ENCODE peak calls at places on chromosome 13, in eight cellular contexts. V is neural progenitor cell; N is tibial artery; K is cardiac muscle cell; M is transverse colon; C is DND-41; L is CD8-positive, alpha-beta T cell; D is heart right ventricle. S is an unnamed sample. For H3K4me1, the result is how much of the 10 kb centered on the place peaks cover.

GRCh38 chr13:80727321-80727975 is 386.5 kb upstream of the SPRY2 start:
- DNase-seq in V (no peak), N (no peak), K (no peak), M (no peak), C (no peak), L (no peak), D (no peak), S (no peak)

GRCh38 chr13:65600702-65601101 is 1629.4 kb downstream of the PCDH9 start:
- DNase-seq in V (no peak), N (no peak), K (no peak), M (no peak), C (no peak), L (no peak), D (no peak), S (no peak)

GRCh38 chr13:75485286-75486062 is 3.5 kb upstream of the TBC1D4 start:
- DNase-seq in V (no peak), N (no peak), K (no peak), M (no peak), C (no peak), L (no peak), D (no peak), S (no peak)

GRCh38 chr13:114154476-114154875 is 22.1 kb upstream of the RASA3 start:
- DNase-seq in V (no peak), N (peak), K (no peak), M (no peak), C (peak), L (peak), D (no peak), S (no peak)

GRCh38 chr13:27920677-27921420 is 1.0 kb downstream of the PDX1 start:
- DNase-seq in V (peak), N (no peak), K (peak), M (no peak), C (no peak), L (no peak), D (no peak), S (no peak)

GRCh38 chr13:34161829-34162544 is 344.0 kb downstream of the RFC3 start:
- DNase-seq in V (peak), N (no peak), K (peak), M (no peak), C (no peak), L (no peak), D (no peak), S (no peak)

GRCh38 chr13:43157796-43158195 is 134.4 kb downstream of the DNAJC15 start:
- DNase-seq in V (no peak), N (no peak), K (no peak), M (no peak), C (no peak), L (no peak), D (no peak), S (no peak)

GRCh38 chr13:72195044-72195704 is 328.2 kb upstream of the DACH1 start:
- DNase-seq in V (no peak), N (no peak), K (no peak), M (no peak), C (no peak), L (no peak), D (no peak), S (no peak)

GRCh38 chr13:30421093-30422055 is 919 bp upstream of the UBE2L5 start:
- DNase-seq in V (peak), N (peak), K (peak), M (peak), C (peak), L (peak), D (peak), S (peak)

GRCh38 chr13:39765801-39766463 is 110.5 kb downstream of the COG6 start:
- DNase-seq in V (peak), N (no peak), K (no peak), M (peak), C (peak), L (no peak), D (peak), S (no peak)

GRCh38 chr13:74250738-74251190 is 116.6 kb upstream of the KLF12 start:
- DNase-seq in V (no peak), N (no peak), K (no peak), M (no peak), C (no peak), L (no peak), D (no peak), S (no peak)

GRCh38 chr13:35859981-35860380 is 271.2 kb downstream of the DCLK1 start:
- DNase-seq in V (no peak), N (no peak), K (no peak), M (no peak), C (no peak), L (no peak), D (no peak), S (no peak)

GRCh38 chr13:74052402-74052928 is 81.7 kb downstream of the KLF12 start:
- DNase-seq in V (no peak), N (peak), K (no peak), M (no peak), C (no peak), L (no peak), D (no peak), S (no peak)

GRCh38 chr13:103557878-103558277 is 491.7 kb upstream of the SLC10A2 start:
- DNase-seq in V (no peak), N (no peak), K (no peak), M (no peak), C (no peak), L (no peak), D (no peak), S (no peak)

GRCh38 chr13:49454388-49455015 is 10.4 kb downstream of the SETDB2 start:
- DNase-seq in V (no peak), N (no peak), K (no peak), M (no peak), C (no peak), L (no peak), D (no peak), S (no peak)

GRCh38 chr13:112710855-112711527 is 21.2 kb downstream of the ATP11A start:
- DNase-seq in V (no peak), N (peak), K (no peak), M (peak), C (no peak), L (no peak), D (no peak), S (no peak)

GRCh38 chr13:101611491-101612475 is 159.3 kb downstream of the ITGBL1 start:
- DNase-seq in V (no peak), N (no peak), K (no peak), M (no peak), C (no peak), L (no peak), D (no peak), S (no peak)

GRCh38 chr13:28820099-28821051 is at the start of gene MTUS2:
- DNase-seq in V (peak), N (no peak), K (peak), M (no peak), C (no peak), L (no peak), D (no peak), S (no peak)

GRCh38 chr13:46639033-46639981 is 86.3 kb downstream of the LRCH1 start:
- DNase-seq in V (no peak), N (no peak), K (peak), M (no peak), C (no peak), L (no peak), D (no peak), S (no peak)

GRCh38 chr13:35260316-35260715 is 216.2 kb downstream of the MAB21L1 start:
- DNase-seq in V (no peak), N (no peak), K (no peak), M (no peak), C (no peak), L (no peak), D (no peak), S (no peak)

GRCh38 chr13:111664060-111664459 is 343.6 kb downstream of the TEX29 start:
- DNase-seq in V (no peak), N (no peak), K (no peak), M (no peak), C (no peak), L (no peak), D (no peak), S (no peak)

DNA sequence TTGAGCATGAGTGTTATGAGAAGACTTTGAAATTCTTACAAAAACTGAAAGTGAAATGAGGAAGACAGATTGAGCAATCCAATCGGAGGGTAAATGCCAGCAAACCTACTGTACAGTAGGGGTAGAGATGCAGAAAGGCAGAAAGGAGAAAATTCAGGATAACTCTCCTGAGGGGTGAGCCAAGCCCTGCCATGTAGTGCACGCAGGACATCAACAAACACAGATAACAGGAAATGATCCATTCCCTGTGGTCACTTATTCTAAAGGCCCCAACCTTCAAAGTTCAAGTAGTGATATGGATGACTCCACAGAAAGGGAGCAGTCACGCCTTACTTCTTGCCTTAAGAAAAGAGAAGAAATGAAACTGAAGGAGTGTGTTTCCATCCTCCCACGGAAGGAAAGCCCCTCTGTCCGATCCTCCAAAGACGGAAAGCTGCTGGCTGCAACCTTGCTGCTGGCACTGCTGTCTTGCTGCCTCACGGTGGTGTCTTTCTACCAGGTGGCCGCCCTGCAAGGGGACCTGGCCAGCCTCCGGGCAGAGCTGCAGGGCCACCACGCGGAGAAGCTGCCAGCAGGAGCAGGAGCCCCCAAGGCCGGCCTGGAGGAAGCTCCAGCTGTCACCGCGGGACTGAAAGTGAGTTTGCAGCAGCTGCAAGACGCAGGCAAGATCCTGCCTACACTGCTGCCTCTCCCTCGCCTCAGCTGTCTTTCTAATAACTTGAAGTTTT is at the start of gene TNFSF13B:
- DNase-seq in V (peak), N (peak), K (peak), M (peak), C (no peak), L (peak), D (peak), S (no peak)
- H3K4me1 ChIP-seq in V (under half), N (under half), K (under half), M (under half), C (under half), L (under half), D (under half), S (under half)

GRCh38 chr13:110524484-110525254 is 36.9 kb downstream of the RAB20 start:
- DNase-seq in V (no peak), N (peak), K (no peak), M (peak), C (peak), L (no peak), D (peak), S (no peak)

GRCh38 chr13:110523838-110524237 is 37.7 kb downstream of the RAB20 start:
- DNase-seq in V (no peak), N (peak), K (no peak), M (no peak), C (no peak), L (no peak), D (no peak), S (no peak)

GRCh38 chr13:110528371-110528770 is 33.2 kb downstream of the RAB20 start:
- DNase-seq in V (no peak), N (peak), K (no peak), M (no peak), C (no peak), L (no peak), D (no peak), S (no peak)

GRCh38 chr13:110523180-110523579 is 38.3 kb downstream of the RAB20 start:
- DNase-seq in V (no peak), N (peak), K (no peak), M (no peak), C (no peak), L (no peak), D (no peak), S (no peak)

GRCh38 chr13:110525328-110526319 is 35.9 kb downstream of the RAB20 start:
- DNase-seq in V (no peak), N (no peak), K (no peak), M (peak), C (peak), L (no peak), D (peak), S (no peak)
- H3K4me1 ChIP-seq in V (under half), N (half or more), K (under half), M (half or more), C (under half), L (under half), D (half or more), S (under half)

GRCh38 chr13:110343241-110343865 is 36.3 kb downstream of the COL4A2 start:
- DNase-seq in V (no peak), N (peak), K (no peak), M (no peak), C (no peak), L (no peak), D (no peak), S (no peak)
- H3K4me1 ChIP-seq in V (under half), N (half or more), K (under half), M (half or more), C (under half), L (under half), D (half or more), S (half or more)

GRCh38 chr13:106561551-106562170 is 6.3 kb downstream of the ARGLU1 start:
- DNase-seq in V (peak), N (no peak), K (peak), M (no peak), C (no peak), L (peak), D (peak), S (no peak)
- H3K4me1 ChIP-seq in V (half or more), N (half or more), K (under half), M (half or more), C (under half), L (under half), D (half or more), S (half or more)